ENCODE peak calls at places on chromosomes 3 and 15, in eight cellular contexts. A, U, V, X, F, G, J and W are unnamed samples.

GRCh38 chr3:188468672-188469071 is 314.7 kb downstream of the LPP start:
- DNase-seq in A (no peak), U (no peak), V (no peak), X (no peak), F (no peak), G (no peak), J (no peak), W (no peak)

GRCh38 chr15:69548771-69549170 is 96.2 kb downstream of the RPLP1 start:
- DNase-seq in A (no peak), U (no peak), V (no peak), X (no peak), F (no peak), G (no peak), J (peak), W (no peak)

GRCh38 chr3:167976880-167977498 is 118.7 kb downstream of the GOLIM4 start:
- DNase-seq in A (no peak), U (no peak), V (no peak), X (no peak), F (no peak), G (no peak), J (peak), W (no peak)

GRCh38 chr15:99212401-99212800 is 37.0 kb downstream of the TTC23 start:
- DNase-seq in A (peak), U (no peak), V (no peak), X (no peak), F (no peak), G (peak), J (peak), W (no peak)

GRCh38 chr3:188197388-188197847 is 43.5 kb downstream of the LPP start:
- DNase-seq in A (no peak), U (no peak), V (no peak), X (no peak), F (no peak), G (no peak), J (no peak), W (no peak)

GRCh38 chr3:152174876-152175575 is 93.7 kb upstream of the MBNL1 start:
- DNase-seq in A (no peak), U (no peak), V (no peak), X (no peak), F (no peak), G (peak), J (peak), W (no peak)

GRCh38 chr3:54176106-54176505 is 53.8 kb downstream of the CACNA2D3 start:
- DNase-seq in A (no peak), U (no peak), V (no peak), X (no peak), F (no peak), G (no peak), J (no peak), W (no peak)

GRCh38 chr15:75235760-75236729 is 22.1 kb upstream of the GOLGA6C start:
- DNase-seq in A (no peak), U (peak), V (peak), X (no peak), F (no peak), G (no peak), J (no peak), W (no peak)

GRCh38 chr3:134037168-134037567 is 7.4 kb upstream of the SLCO2A1 start:
- DNase-seq in A (no peak), U (no peak), V (no peak), X (no peak), F (no peak), G (no peak), J (no peak), W (no peak)

GRCh38 chr15:71259866-71260265 is 144.6 kb downstream of the THSD4 start:
- DNase-seq in A (no peak), U (no peak), V (no peak), X (no peak), F (no peak), G (no peak), J (no peak), W (no peak)

GRCh38 chr3:47162695-47163022 is 1.3 kb downstream of the SETD2 start:
- DNase-seq in A (no peak), U (no peak), V (no peak), X (no peak), F (no peak), G (peak), J (peak), W (no peak)

GRCh38 chr3:186772886-186773417 is 10.4 kb upstream of the EIF4A2 start:
- DNase-seq in A (no peak), U (peak), V (peak), X (peak), F (no peak), G (no peak), J (no peak), W (no peak)

GRCh38 chr3:143139786-143140185 is 20.2 kb downstream of the CHST2 start:
- DNase-seq in A (no peak), U (no peak), V (no peak), X (no peak), F (no peak), G (peak), J (peak), W (no peak)

GRCh38 chr15:50137330-50137761 is 18.3 kb upstream of the ATP8B4 start:
- DNase-seq in A (peak), U (no peak), V (no peak), X (no peak), F (peak), G (peak), J (peak), W (no peak)

GRCh38 chr3:43620953-43621405 is 832 bp downstream of the ANO10 start:
- DNase-seq in A (no peak), U (no peak), V (no peak), X (no peak), F (no peak), G (peak), J (peak), W (no peak)

GRCh38 chr3:64293121-64293520 is 67.9 kb upstream of the PRICKLE2 start:
- DNase-seq in A (no peak), U (no peak), V (no peak), X (no peak), F (no peak), G (no peak), J (no peak), W (no peak)

GRCh38 chr15:31347067-31347975 is 20.7 kb downstream of the KLF13 start:
- DNase-seq in A (no peak), U (no peak), V (no peak), X (no peak), F (no peak), G (no peak), J (no peak), W (no peak)

GRCh38 chr3:9111349-9112265 is 137.8 kb downstream of the SRGAP3 start:
- DNase-seq in A (no peak), U (no peak), V (no peak), X (peak), F (peak), G (peak), J (no peak), W (no peak)

GRCh38 chr3:124599779-124600693 is 130.2 kb upstream of the UMPS start:
- DNase-seq in A (no peak), U (no peak), V (no peak), X (no peak), F (no peak), G (peak), J (peak), W (no peak)

GRCh38 chr3:32782417-32782816 is 35.4 kb upstream of the TRIM71 start:
- DNase-seq in A (no peak), U (no peak), V (no peak), X (peak), F (no peak), G (no peak), J (no peak), W (no peak)

GRCh38 chr3:32780735-32781210 is 37.0 kb upstream of the TRIM71 start:
- DNase-seq in A (no peak), U (no peak), V (peak), X (peak), F (no peak), G (peak), J (peak), W (no peak)

GRCh38 chr3:32778389-32778788 is 39.4 kb upstream of the TRIM71 start:
- DNase-seq in A (no peak), U (no peak), V (no peak), X (no peak), F (no peak), G (no peak), J (no peak), W (no peak)

GRCh38 chr3:32780071-32780734 is 37.6 kb upstream of the TRIM71 start:
- DNase-seq in A (no peak), U (no peak), V (no peak), X (peak), F (no peak), G (no peak), J (no peak), W (no peak)

GRCh38 chr3:32781211-32781968 is 36.4 kb upstream of the TRIM71 start:
- DNase-seq in A (no peak), U (peak), V (peak), X (peak), F (no peak), G (peak), J (peak), W (no peak)
- TF ChIP-seq CTCF in A (peak), U (peak), V (peak), X (peak), F (peak), G (peak), J (peak), W (peak)

DNA sequence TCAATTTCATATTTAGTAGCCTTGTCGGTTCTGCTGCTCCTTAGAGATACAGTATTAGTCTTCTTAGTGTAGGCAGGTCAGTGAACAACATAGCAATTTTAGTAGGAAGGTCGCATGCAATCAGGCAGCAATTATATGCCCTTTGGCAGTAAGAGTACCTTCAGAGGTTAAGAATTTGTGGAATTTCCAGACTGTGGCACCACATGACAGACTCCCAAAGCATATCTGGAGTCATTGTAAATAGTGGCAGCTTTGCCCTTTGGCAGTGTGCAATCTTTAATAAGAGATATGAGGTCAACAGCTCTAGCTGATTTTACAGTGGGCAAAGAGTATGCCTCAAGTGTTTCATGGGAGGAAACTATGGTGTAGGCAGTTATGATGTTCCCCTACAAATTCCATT is 1532.5 kb upstream of the CADM2 start:
- DNase-seq in A (no peak), U (no peak), V (no peak), X (no peak), F (no peak), G (no peak), J (no peak), W (no peak)
- TF ChIP-seq CTCF in A (no peak), U (no peak), V (no peak), X (no peak), F (no peak), G (no peak), J (no peak), W (no peak)

DNA sequence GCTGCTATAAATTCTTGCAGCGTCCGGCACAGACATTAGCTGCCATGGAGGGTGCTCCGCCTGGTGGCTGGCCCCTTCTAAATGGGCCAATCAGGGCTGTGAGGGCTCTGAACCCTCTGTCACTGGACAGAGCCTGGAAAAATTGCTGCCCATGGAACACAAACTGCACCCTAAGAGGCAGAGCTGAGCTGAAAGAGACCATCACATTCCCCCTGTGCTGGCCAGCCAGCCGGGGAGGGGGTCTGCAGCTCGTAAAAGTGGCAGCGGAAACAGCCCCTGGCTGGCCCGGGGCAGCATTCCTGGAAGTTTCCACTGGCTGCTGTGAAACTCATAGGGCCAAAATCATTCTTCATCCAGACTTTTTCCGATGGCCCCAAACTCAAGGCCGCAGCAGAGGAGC is 21.0 kb upstream of the DUSP7 start:
- DNase-seq in A (no peak), U (no peak), V (no peak), X (no peak), F (no peak), G (no peak), J (no peak), W (no peak)
- TF ChIP-seq CTCF in A (no peak), U (no peak), V (no peak), X (no peak), F (no peak), G (no peak), J (peak), W (no peak)

GRCh38 chr3:197782230-197782629 is 8.8 kb upstream of the LRCH3 start:
- DNase-seq in A (no peak), U (no peak), V (no peak), X (no peak), F (no peak), G (no peak), J (no peak), W (no peak)

GRCh38 chr3:197790033-197790432 is 1.0 kb upstream of the LRCH3 start:
- DNase-seq in A (no peak), U (no peak), V (no peak), X (no peak), F (no peak), G (no peak), J (no peak), W (no peak)

GRCh38 chr3:197787412-197787811 is 3.6 kb upstream of the LRCH3 start:
- DNase-seq in A (no peak), U (no peak), V (no peak), X (no peak), F (no peak), G (peak), J (no peak), W (no peak)

GRCh38 chr3:197789309-197789708 is 1.7 kb upstream of the LRCH3 start:
- DNase-seq in A (no peak), U (no peak), V (no peak), X (no peak), F (no peak), G (no peak), J (no peak), W (no peak)

DNA sequence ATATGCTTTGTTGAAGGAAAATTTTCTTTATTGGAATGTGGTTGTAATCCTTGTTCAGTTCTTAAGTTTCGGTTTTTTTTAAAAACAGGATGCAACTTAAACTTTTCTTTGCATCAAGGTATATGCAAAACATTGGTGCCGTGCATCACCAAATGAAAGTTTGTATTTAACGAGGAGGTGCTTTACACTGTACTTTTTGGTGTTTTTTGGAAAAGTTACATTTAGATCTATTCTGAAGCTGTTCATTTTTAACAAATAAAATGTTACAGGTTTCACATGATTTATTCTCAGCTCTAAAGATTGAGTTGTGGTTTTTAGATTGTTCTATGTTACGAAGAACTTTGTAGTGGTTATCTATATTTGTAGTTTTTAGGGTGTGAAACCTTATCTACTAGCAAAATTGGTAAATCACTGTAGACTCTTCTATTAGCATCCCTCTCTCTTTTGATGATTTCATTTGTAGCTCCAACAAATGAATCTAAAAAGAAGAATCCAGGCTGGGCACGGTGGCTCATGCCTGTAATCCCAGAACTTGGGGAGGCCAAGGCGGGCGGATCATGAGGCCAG is 7.0 kb upstream of the LRCH3 start:
- DNase-seq in A (no peak), U (no peak), V (no peak), X (no peak), F (no peak), G (no peak), J (no peak), W (no peak)
- TF ChIP-seq CTCF in A (no peak), U (no peak), V (no peak), X (no peak), F (no peak), G (no peak), J (no peak), W (no peak)